ENCODE peak calls at places on chromosomes 4 and X, in ten cellular contexts. One of them, this sample, is unnamed.

GRCh38 chr4:152949930-152950329 is 13.8 kb downstream of the FHDC1 start:
- DNase-seq in natural killer cell: no peak
- DNase-seq in NCI-H1436: no peak
- DNase-seq in hippocampal formation: no peak
- DNase-seq in NCI-H1105: no peak
- DNase-seq in NCI-H1092: no peak
- DNase-seq in CD8-positive, alpha-beta memory T cell: no peak
- DNase-seq in A549: no peak
- DNase-seq in HEK293T: no peak
- DNase-seq in cerebellum: no peak
- DNase-seq in this sample: no peak

GRCh38 chr4:1490906-1491629 is 84.8 kb upstream of the NKX1-1 start:
- DNase-seq in CD8-positive, alpha-beta memory T cell: peak
- DNase-seq in natural killer cell: no peak
- DNase-seq in NCI-H1105: no peak
- DNase-seq in NCI-H1436: no peak
- DNase-seq in A549: no peak
- DNase-seq in HEK293T: no peak
- DNase-seq in NCI-H1092: no peak
- DNase-seq in hippocampal formation: no peak
- DNase-seq in cerebellum: no peak
- DNase-seq in this sample: no peak

GRCh38 chr4:110503588-110504435 is 27.9 kb downstream of the ENPEP start:
- DNase-seq in CD8-positive, alpha-beta memory T cell: no peak
- DNase-seq in hippocampal formation: no peak
- DNase-seq in NCI-H1436: no peak
- DNase-seq in cerebellum: no peak
- DNase-seq in natural killer cell: no peak
- DNase-seq in A549: no peak
- DNase-seq in HEK293T: no peak
- DNase-seq in NCI-H1092: no peak
- DNase-seq in NCI-H1105: no peak
- DNase-seq in this sample: no peak

GRCh38 chr4:101155859-101156430 is 191.4 kb downstream of the PPP3CA start:
- DNase-seq in NCI-H1105: no peak
- DNase-seq in A549: no peak
- DNase-seq in NCI-H1092: no peak
- DNase-seq in HEK293T: no peak
- DNase-seq in CD8-positive, alpha-beta memory T cell: no peak
- DNase-seq in NCI-H1436: no peak
- DNase-seq in natural killer cell: no peak
- DNase-seq in cerebellum: no peak
- DNase-seq in hippocampal formation: no peak
- DNase-seq in this sample: no peak

GRCh38 chr4:57093816-57094481 is 16.2 kb downstream of the IGFBP7 start:
- DNase-seq in NCI-H1436: no peak
- DNase-seq in hippocampal formation: no peak
- DNase-seq in CD8-positive, alpha-beta memory T cell: no peak
- DNase-seq in natural killer cell: no peak
- DNase-seq in NCI-H1092: no peak
- DNase-seq in NCI-H1105: no peak
- DNase-seq in cerebellum: no peak
- DNase-seq in A549: no peak
- DNase-seq in HEK293T: no peak
- DNase-seq in this sample: no peak

GRCh38 chr4:14168919-14169318 is 541.4 kb upstream of the BOD1L1 start:
- DNase-seq in HEK293T: no peak
- DNase-seq in natural killer cell: no peak
- DNase-seq in NCI-H1092: peak
- DNase-seq in CD8-positive, alpha-beta memory T cell: no peak
- DNase-seq in A549: peak
- DNase-seq in hippocampal formation: no peak
- DNase-seq in NCI-H1105: peak
- DNase-seq in NCI-H1436: no peak
- DNase-seq in cerebellum: peak
- DNase-seq in this sample: no peak

GRCh38 chr4:112170451-112170993 is 25.3 kb downstream of the FAM241A start:
- DNase-seq in cerebellum: no peak
- DNase-seq in natural killer cell: no peak
- DNase-seq in NCI-H1092: no peak
- DNase-seq in HEK293T: no peak
- DNase-seq in A549: peak
- DNase-seq in NCI-H1436: no peak
- DNase-seq in hippocampal formation: no peak
- DNase-seq in NCI-H1105: no peak
- DNase-seq in CD8-positive, alpha-beta memory T cell: no peak
- DNase-seq in this sample: no peak

GRCh38 chrX:130084651-130085237 is 25.6 kb downstream of the ELF4 start:
- DNase-seq in NCI-H1092: no peak
- DNase-seq in HEK293T: no peak
- DNase-seq in CD8-positive, alpha-beta memory T cell: no peak
- DNase-seq in cerebellum: no peak
- DNase-seq in natural killer cell: no peak
- DNase-seq in NCI-H1436: no peak
- DNase-seq in A549: no peak
- DNase-seq in hippocampal formation: no peak
- DNase-seq in NCI-H1105: no peak
- DNase-seq in this sample: no peak

GRCh38 chr4:145308598-145308997 is 128.2 kb upstream of the OTUD4 start:
- DNase-seq in A549: no peak
- DNase-seq in natural killer cell: no peak
- DNase-seq in HEK293T: no peak
- DNase-seq in hippocampal formation: no peak
- DNase-seq in CD8-positive, alpha-beta memory T cell: no peak
- DNase-seq in NCI-H1105: no peak
- DNase-seq in cerebellum: no peak
- DNase-seq in NCI-H1436: no peak
- DNase-seq in NCI-H1092: no peak
- DNase-seq in this sample: no peak

GRCh38 chr4:8860096-8860891 is 11.3 kb downstream of the HMX1 start:
- DNase-seq in hippocampal formation: no peak
- DNase-seq in natural killer cell: no peak
- DNase-seq in CD8-positive, alpha-beta memory T cell: no peak
- DNase-seq in HEK293T: no peak
- DNase-seq in NCI-H1436: no peak
- DNase-seq in A549: no peak
- DNase-seq in cerebellum: no peak
- DNase-seq in NCI-H1092: no peak
- DNase-seq in NCI-H1105: no peak
- DNase-seq in this sample: no peak

GRCh38 chr4:868421-868820 is 42.5 kb upstream of the CPLX1 start:
- DNase-seq in hippocampal formation: no peak
- DNase-seq in natural killer cell: no peak
- DNase-seq in NCI-H1105: no peak
- DNase-seq in cerebellum: no peak
- DNase-seq in HEK293T: no peak
- DNase-seq in CD8-positive, alpha-beta memory T cell: no peak
- DNase-seq in NCI-H1092: no peak
- DNase-seq in NCI-H1436: no peak
- DNase-seq in A549: no peak
- DNase-seq in this sample: no peak